ENCODE peak calls at places on chromosome 13, in eight cellular contexts. R, N, K, P, A, B, V and S are unnamed samples. For H3K4me1 and H3K27me3, the result is how much of the 10 kb centered on the place peaks cover.

GRCh38 chr13:40063743-40064142 is 408.3 kb downstream of the COG6 start:
- DNase-seq in B (no peak), R (no peak), N (no peak), A (no peak), K (no peak), P (no peak), V (no peak), S (no peak)

GRCh38 chr13:49643003-49643651 is 14.8 kb downstream of the ARL11 start:
- DNase-seq in K (no peak), N (no peak), P (no peak), R (no peak), B (no peak), A (no peak), V (no peak), S (no peak)

GRCh38 chr13:103510007-103510406 is 443.8 kb upstream of the SLC10A2 start:
- DNase-seq in A (no peak), P (no peak), V (no peak), R (no peak), K (no peak), N (no peak), B (no peak), S (no peak)

GRCh38 chr13:32745509-32745908 is 159.3 kb downstream of the PDS5B start:
- DNase-seq in N (no peak), P (no peak), V (no peak), K (peak), A (no peak), B (no peak), R (no peak), S (no peak)

GRCh38 chr13:52827839-52828238 is 20.6 kb downstream of the PCDH8 start:
- DNase-seq in B (no peak), K (peak), A (no peak), P (no peak), R (no peak), V (no peak), N (no peak), S (no peak)

GRCh38 chr13:23427342-23428182 is 5.9 kb downstream of the SACS start:
- DNase-seq in P (no peak), N (peak), V (no peak), R (no peak), A (peak), K (no peak), B (no peak), S (no peak)

GRCh38 chr13:26246154-26246553 is 7.8 kb upstream of the CDK8 start:
- DNase-seq in A (no peak), N (no peak), V (no peak), P (no peak), B (no peak), R (no peak), K (no peak), S (no peak)

GRCh38 chr13:109074436-109074835 is 445.0 kb downstream of the MYO16 start:
- DNase-seq in K (no peak), P (no peak), R (no peak), V (no peak), A (no peak), B (no peak), N (no peak), S (no peak)

GRCh38 chr13:48478401-48478800 is 54.5 kb downstream of the RCBTB2 start:
- DNase-seq in V (no peak), P (no peak), A (no peak), K (no peak), R (no peak), N (no peak), B (no peak), S (no peak)

GRCh38 chr13:31207630-31208549 is 8.1 kb downstream of the B3GLCT start:
- DNase-seq in K (no peak), V (no peak), B (no peak), N (peak), R (no peak), A (peak), P (peak), S (no peak)

GRCh38 chr13:44313674-44314073 is 60.0 kb upstream of the SERP2 start:
- DNase-seq in N (no peak), A (no peak), P (no peak), V (no peak), R (no peak), K (no peak), B (no peak), S (no peak)

GRCh38 chr13:81480634-81481033 is 1139.7 kb upstream of the SPRY2 start:
- DNase-seq in K (no peak), V (no peak), P (no peak), B (no peak), R (no peak), A (no peak), N (no peak), S (no peak)

GRCh38 chr13:78497702-78498319 is 105.5 kb downstream of the POU4F1 start:
- DNase-seq in V (no peak), B (no peak), P (no peak), R (no peak), N (no peak), K (peak), A (no peak), S (no peak)

DNA sequence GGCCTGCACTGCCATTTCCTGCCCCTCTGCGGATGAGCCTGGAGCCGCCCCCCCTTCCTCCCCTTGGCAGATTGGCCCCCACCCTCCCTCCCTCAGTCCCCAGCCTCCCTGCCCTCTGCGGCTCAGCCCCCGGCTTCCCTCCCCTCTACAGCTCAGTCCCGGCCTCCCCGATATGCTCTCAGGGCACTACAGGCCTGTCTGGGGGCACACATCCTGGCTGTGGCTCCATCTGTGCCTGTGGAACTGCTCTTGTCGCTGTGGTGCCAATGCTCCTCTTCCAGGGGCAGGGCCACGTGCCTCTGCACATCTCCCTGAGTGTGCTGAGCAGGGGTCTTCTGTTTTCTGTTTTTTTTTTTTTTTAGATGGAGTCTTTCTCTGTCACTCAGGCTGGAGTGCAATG is 39.0 kb downstream of the ADPRHL1 start:
- DNase-seq in R (no peak), N (no peak), K (no peak), B (no peak), A (no peak), V (no peak), P (no peak), S (no peak)
- H3K4me1 ChIP-seq in R (under half), N (under half), K (under half), B (under half), A (under half), V (under half), P (under half), S (under half)

DNA sequence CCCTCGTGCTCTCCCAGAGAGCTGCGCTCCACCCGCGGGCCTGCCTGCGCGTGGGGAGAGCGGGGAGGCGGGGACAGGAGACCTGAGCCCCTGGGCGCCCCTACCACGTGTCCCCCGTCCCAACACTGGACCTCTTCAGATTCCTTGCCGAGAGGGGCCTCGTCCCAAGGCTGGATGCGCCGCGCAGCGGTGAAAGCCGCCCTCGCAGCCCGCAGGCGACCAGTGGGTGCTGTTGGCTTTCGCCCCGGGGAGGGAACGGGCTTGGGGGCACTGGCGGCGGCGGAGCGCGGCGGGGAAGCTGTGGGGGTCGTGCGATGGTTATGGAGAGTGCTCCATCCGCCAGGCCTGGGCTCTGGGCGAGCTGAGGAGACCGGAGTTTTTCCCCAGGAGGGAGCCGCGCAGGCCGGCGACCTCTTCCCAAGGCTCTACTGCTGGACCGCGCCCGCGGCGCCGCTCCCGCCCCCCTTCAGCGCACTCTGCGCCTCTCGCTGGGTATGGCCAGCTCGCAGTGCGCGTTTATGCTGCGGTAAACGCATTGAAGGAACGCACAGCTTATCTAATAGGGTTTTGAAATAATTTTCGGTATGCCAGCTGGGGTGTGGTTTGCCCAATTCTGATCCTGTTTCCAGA is 17.2 kb upstream of the RNF17 start:
- DNase-seq in N (no peak), K (peak), B (no peak), R (no peak), V (no peak), A (no peak), P (no peak), S (no peak)
- TF ChIP-seq CTCF in N (no peak), K (peak), B (no peak), R (no peak), V (no peak), A (peak), P (no peak), S (no peak)

DNA sequence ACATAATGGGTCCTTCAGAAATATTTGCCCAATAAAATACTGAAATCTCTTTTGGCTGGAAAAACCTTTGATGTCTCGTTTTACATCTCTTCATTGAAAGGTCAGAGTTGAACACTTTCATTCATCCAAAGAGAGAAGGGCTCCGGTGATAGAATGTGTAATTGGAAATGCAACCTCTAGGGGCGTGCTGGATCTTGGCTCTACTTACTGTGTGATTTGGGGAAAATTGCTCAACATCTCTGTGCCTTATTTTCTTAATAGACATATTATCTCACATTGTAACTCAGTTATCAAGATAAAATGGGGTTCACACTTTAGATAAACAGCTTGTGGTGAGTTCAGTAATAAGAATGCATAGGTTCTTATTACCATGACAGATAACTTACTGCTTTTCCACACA is 1444.1 kb downstream of the SLITRK5 start:
- DNase-seq in B (no peak), P (no peak), V (no peak), K (peak), R (no peak), A (no peak), N (no peak), S (no peak)
- H3K27me3 ChIP-seq in B (under half), P (under half), V (under half), K (under half), R (under half), A (under half), N (under half), S (under half)

DNA sequence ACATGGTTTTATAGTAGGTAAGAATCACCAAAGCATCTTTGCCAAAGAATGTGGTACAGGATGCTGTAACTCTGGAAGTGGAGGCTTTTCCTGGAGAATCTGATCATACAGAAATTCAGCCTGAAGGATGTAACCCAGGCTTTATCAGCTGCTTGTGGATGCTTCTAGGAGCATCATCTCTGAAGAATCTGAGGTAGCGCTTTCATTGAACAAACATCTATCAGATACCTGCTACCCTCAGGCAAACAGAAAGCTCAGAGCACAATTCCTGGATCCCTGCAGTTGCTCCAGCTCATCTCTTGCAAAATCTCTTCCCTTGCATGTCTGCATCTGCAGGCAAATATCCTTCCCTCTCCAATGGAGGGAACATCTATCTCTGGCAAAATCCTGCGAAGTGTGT is 9.3 kb downstream of the FAM124A start:
- DNase-seq in V (no peak), B (no peak), K (peak), N (no peak), R (no peak), P (no peak), A (no peak), S (no peak)
- H3K4me1 ChIP-seq in V (under half), B (under half), K (under half), N (under half), R (under half), P (under half), A (under half), S (under half)

DNA sequence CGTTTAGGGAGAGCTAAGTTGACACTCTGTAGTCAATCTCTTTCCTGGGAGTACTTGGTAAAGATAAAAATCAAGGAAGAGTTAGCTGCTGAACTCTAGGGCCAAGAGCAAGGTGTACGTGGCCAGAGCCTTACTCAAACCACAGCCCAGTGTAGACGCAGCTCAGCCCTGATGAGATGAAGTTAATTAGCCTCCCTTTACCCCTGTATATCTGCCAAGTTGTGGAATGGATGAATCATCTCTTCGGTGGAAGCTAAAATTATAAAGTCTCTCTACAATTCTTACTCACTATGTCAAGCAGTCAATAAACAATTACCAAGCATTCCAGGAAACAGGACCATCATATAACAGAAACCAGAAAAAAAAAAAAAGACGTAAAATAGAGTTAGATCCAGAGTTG is 146.9 kb upstream of the UFM1 start:
- DNase-seq in V (no peak), B (no peak), P (no peak), A (no peak), K (no peak), N (no peak), R (no peak), S (no peak)
- TF ChIP-seq CTCF in V (no peak), B (no peak), P (no peak), A (no peak), K (no peak), N (no peak), R (no peak), S (no peak)

GRCh38 chr13:27789495-27790303 is 2.6 kb upstream of the GSX1 start:
- DNase-seq in P (no peak), R (no peak), A (no peak), N (no peak), V (no peak), K (peak), B (no peak), S (no peak)
- H3K27me3 ChIP-seq in P (under half), R (half or more), A (under half), N (half or more), V (half or more), K (half or more), B (under half), S (half or more)

GRCh38 chr13:24784319-24784718 is 20.4 kb downstream of the RNF17 start:
- DNase-seq in A (no peak), P (no peak), N (no peak), B (no peak), R (no peak), K (no peak), V (no peak), S (no peak)
- H3K4me1 ChIP-seq in A (under half), P (under half), N (under half), B (under half), R (under half), K (under half), V (under half), S (under half)

GRCh38 chr13:110915057-110915873 is at the start of gene ANKRD10:
- DNase-seq in V (peak), B (peak), P (peak), A (peak), K (peak), N (peak), R (peak), S (peak)
- TF ChIP-seq CTCF in V (peak), B (peak), P (peak), A (peak), K (peak), N (peak), R (peak), S (peak)

DNA sequence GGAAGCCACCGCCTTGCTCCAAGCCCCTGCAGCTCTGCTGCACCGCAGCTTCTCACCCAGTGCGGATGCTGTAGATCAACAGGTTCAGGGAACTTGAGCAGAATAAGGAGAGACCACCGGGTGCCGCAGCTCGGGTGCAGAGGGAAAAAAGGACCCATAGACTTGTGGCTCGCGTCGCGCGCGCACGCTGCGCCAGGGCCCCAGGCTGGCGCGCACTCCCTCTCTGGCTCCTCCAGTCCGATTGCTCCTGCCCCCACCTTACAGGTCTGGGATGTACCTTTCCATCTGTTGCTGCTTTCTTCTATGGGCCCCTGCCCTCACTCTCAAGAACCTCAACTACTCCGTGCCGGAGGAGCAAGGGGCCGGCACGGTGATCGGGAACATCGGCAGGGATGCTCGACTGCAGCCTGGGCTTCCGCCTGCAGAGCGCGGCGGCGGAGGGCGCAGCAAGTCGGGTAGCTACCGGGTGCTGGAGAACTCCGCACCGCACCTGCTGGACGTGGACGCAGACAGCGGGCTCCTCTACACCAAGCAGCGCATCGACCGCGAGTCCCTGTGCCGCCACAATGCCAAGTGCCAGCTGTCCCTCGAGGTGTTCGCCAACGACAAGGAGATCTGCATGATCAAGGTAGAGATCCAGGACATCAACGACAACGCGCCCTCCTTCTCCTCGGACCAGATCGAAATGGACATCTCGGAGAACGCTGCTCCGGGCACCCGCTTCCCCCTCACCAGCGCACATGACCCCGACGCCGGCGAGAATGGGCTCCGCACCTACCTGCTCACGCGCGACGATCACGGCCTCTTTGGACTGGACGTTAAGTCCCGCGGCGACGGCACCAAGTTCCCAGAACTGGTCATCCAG is 964 bp downstream of the PCDH17 start:
- DNase-seq in R (no peak), V (no peak), B (no peak), A (peak), K (peak), N (peak), P (peak), S (no peak)
- H3K27me3 ChIP-seq in R (under half), V (half or more), B (under half), A (under half), K (half or more), N (half or more), P (under half), S (half or more)

DNA sequence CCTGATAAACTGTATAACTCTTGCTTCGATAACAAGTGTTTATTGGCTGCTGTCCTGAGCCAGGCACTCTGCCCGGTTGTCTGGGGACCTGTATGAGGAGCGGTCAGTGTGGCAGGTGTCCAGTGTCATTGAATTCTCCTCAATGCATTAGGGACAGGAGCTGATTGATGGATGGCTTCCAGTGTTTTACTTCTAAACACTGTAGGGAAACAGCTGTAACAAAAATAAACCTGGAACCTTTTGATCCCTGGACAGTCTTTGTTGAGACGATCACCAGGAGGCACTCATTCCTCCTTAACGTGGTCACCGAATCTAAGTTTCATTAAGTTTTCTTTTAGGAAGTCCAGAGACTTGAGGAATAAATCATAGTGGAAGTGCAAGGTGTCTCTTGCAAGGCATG is 17.9 kb downstream of the UBAC2 start:
- DNase-seq in B (no peak), R (peak), N (peak), P (peak), K (no peak), A (peak), V (peak), S (no peak)
- H3K4me1 ChIP-seq in B (under half), R (under half), N (half or more), P (half or more), K (under half), A (under half), V (half or more), S (under half)